ENCODE peak calls at places on chromosomes 1 and 21, in six cellular contexts. V is ovary, U is H1, C is tibial nerve, E is HepG2, P is A549. K is an unnamed sample.

GRCh38 chr1:91335607-91336006 is 69.0 kb downstream of the HFM1 start:
- DNase-seq in E (no peak), V (no peak), C (no peak), P (no peak), U (no peak), K (no peak)

GRCh38 chr1:61043010-61043820 is 39.1 kb upstream of the NFIA start:
- DNase-seq in P (peak), U (peak), E (peak), C (peak), V (peak), K (peak)

GRCh38 chr1:32014199-32014936 is 700 bp downstream of the KHDRBS1 start:
- DNase-seq in V (peak), P (peak), E (no peak), U (peak), C (peak), K (peak)

GRCh38 chr1:241156231-241156965 is 200.6 kb downstream of the RGS7 start:
- DNase-seq in P (peak), E (no peak), V (no peak), C (no peak), U (no peak), K (no peak)

GRCh38 chr1:234598974-234599616 is 10.9 kb downstream of the IRF2BP2 start:
- DNase-seq in E (no peak), V (no peak), U (no peak), P (no peak), C (peak), K (no peak)

GRCh38 chr1:55252942-55253589 is 37.9 kb upstream of the USP24 start:
- DNase-seq in E (no peak), U (no peak), V (no peak), C (no peak), P (no peak), K (no peak)

GRCh38 chr1:118204106-118204505 is 19.1 kb upstream of the SPAG17 start:
- DNase-seq in C (no peak), P (no peak), U (no peak), E (no peak), V (no peak), K (no peak)

GRCh38 chr21:44785620-44786344 is 15.8 kb downstream of the UBE2G2 start:
- DNase-seq in U (no peak), E (no peak), V (no peak), P (no peak), C (no peak), K (no peak)

GRCh38 chr1:76640092-76640491 is 227.2 kb upstream of the ST6GALNAC5 start:
- DNase-seq in E (no peak), P (no peak), C (no peak), V (no peak), U (no peak), K (no peak)

GRCh38 chr1:43439121-43439581 is 14.6 kb downstream of the HYI start:
- DNase-seq in P (no peak), U (no peak), V (peak), E (no peak), C (no peak), K (no peak)

GRCh38 chr1:232139444-232139843 is 490.5 kb downstream of the SIPA1L2 start:
- DNase-seq in E (no peak), V (no peak), U (no peak), C (no peak), P (no peak), K (no peak)

GRCh38 chr1:43893020-43893419 is 40.6 kb upstream of the ARTN start:
- DNase-seq in P (no peak), U (no peak), V (no peak), C (no peak), E (no peak), K (no peak)

GRCh38 chr1:154906621-154907081 is 29.9 kb downstream of the PMVK start:
- DNase-seq in P (peak), U (no peak), E (peak), V (no peak), C (no peak), K (no peak)

GRCh38 chr1:244834596-244835275 is 722 bp upstream of the COX20 start:
- DNase-seq in P (peak), C (peak), E (peak), V (no peak), U (no peak), K (no peak)

GRCh38 chr1:193957556-193958095 is 771.2 kb upstream of the B3GALT2 start:
- DNase-seq in P (no peak), U (no peak), V (no peak), E (no peak), C (no peak), K (no peak)

GRCh38 chr1:61839702-61840101 is 97.4 kb downstream of the PATJ start:
- DNase-seq in V (no peak), E (no peak), P (no peak), U (no peak), C (no peak), K (no peak)

GRCh38 chr21:25400427-25400826 is 206.9 kb downstream of the MRPL39 start:
- DNase-seq in E (no peak), P (no peak), V (no peak), U (no peak), C (no peak), K (no peak)

GRCh38 chr21:25398630-25399029 is 208.7 kb downstream of the MRPL39 start:
- DNase-seq in V (no peak), P (no peak), E (no peak), C (no peak), U (no peak), K (no peak)

DNA sequence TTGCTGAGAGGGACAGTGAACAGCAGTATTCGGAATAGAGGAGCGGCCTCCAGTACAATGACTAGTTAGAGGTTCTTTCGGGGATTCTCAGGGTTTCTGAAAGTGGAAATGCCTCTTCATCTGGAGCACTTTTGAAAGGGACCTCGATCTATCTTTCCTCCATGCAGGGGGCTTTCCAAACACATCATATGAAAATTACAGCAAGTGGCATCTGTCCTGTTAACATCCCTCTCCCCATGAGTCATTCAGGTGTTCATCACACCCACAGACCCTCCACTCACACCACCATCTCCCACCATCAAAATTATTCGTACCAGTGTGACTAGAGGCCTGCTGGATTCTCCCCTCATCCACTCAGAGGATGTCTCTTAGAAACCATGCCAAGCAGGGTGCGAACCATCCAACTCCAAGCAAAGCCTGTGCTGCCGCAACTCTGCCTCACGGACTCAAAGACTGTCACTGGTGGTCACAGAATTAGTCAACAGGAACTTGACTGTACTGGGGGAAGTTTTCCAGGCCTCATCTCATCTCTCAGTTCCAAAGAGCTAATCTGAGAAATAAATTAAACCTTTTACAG is 211.1 kb downstream of the MRPL39 start:
- DNase-seq in U (no peak), C (no peak), E (no peak), V (no peak), P (no peak), K (no peak)
- TF ChIP-seq POLR2A in U (no peak), C (no peak), E (no peak), V (no peak), P (no peak), K (no peak)

GRCh38 chr1:29121951-29122661 is 1.6 kb downstream of the TMEM200B start:
- DNase-seq in V (peak), C (no peak), U (peak), P (no peak), E (no peak), K (no peak)
- TF ChIP-seq EP300 in V (no peak), C (no peak), U (no peak), P (no peak), E (no peak), K (no peak)

GRCh38 chr1:28371011-28371378 is 1.5 kb downstream of the PHACTR4 start:
- DNase-seq in U (no peak), E (no peak), C (no peak), P (no peak), V (no peak), K (no peak)
- H3K4me3 ChIP-seq in U (peak), E (peak), C (no peak), P (peak), V (no peak), K (no peak)

GRCh38 chr1:77978969-77979838 is at the start of gene FUBP1:
- DNase-seq in E (peak), C (peak), U (peak), P (peak), V (peak), K (peak)
- TF ChIP-seq POLR2A in E (peak), C (peak), U (peak), P (peak), V (peak), K (peak)

GRCh38 chr1:150365945-150366344 is 2.0 kb downstream of the RPRD2 start:
- DNase-seq in P (no peak), C (no peak), V (no peak), E (no peak), U (no peak), K (no peak)

GRCh38 chr1:150364231-150365003 is 470 bp downstream of the RPRD2 start:
- DNase-seq in U (peak), C (peak), E (peak), P (peak), V (peak), K (peak)

GRCh38 chr1:150366416-150367296 is 2.7 kb downstream of the RPRD2 start:
- DNase-seq in E (no peak), P (no peak), U (no peak), C (no peak), V (no peak), K (no peak)

GRCh38 chr1:150363426-150364230 is at the start of gene RPRD2:
- DNase-seq in C (peak), P (peak), V (peak), E (peak), U (peak), K (peak)

GRCh38 chr1:150362721-150363425 is 1.1 kb upstream of the RPRD2 start:
- DNase-seq in V (peak), E (no peak), P (no peak), C (no peak), U (peak), K (no peak)
- TF ChIP-seq EP300 in V (peak), E (no peak), P (no peak), C (no peak), U (no peak), K (no peak)

GRCh38 chr1:156598731-156599432 is 2.4 kb downstream of the GPATCH4 start:
- DNase-seq in C (no peak), V (no peak), U (no peak), E (no peak), P (no peak), K (no peak)

GRCh38 chr1:156598125-156598524 is 3.2 kb downstream of the GPATCH4 start:
- DNase-seq in E (no peak), P (no peak), V (no peak), C (no peak), U (no peak), K (no peak)

GRCh38 chr1:156600733-156601121 is 552 bp downstream of the GPATCH4 start:
- DNase-seq in P (no peak), V (no peak), C (no peak), E (no peak), U (no peak), K (no peak)

GRCh38 chr1:156601122-156601830 is at the start of gene GPATCH4:
- DNase-seq in V (peak), C (peak), U (peak), P (peak), E (peak), K (peak)

GRCh38 chr1:156599811-156600210 is 1.5 kb downstream of the GPATCH4 start:
- DNase-seq in P (peak), U (no peak), E (peak), C (no peak), V (no peak), K (no peak)
- H3K4me3 ChIP-seq in P (peak), U (no peak), E (no peak), C (no peak), V (no peak), K (no peak)

DNA sequence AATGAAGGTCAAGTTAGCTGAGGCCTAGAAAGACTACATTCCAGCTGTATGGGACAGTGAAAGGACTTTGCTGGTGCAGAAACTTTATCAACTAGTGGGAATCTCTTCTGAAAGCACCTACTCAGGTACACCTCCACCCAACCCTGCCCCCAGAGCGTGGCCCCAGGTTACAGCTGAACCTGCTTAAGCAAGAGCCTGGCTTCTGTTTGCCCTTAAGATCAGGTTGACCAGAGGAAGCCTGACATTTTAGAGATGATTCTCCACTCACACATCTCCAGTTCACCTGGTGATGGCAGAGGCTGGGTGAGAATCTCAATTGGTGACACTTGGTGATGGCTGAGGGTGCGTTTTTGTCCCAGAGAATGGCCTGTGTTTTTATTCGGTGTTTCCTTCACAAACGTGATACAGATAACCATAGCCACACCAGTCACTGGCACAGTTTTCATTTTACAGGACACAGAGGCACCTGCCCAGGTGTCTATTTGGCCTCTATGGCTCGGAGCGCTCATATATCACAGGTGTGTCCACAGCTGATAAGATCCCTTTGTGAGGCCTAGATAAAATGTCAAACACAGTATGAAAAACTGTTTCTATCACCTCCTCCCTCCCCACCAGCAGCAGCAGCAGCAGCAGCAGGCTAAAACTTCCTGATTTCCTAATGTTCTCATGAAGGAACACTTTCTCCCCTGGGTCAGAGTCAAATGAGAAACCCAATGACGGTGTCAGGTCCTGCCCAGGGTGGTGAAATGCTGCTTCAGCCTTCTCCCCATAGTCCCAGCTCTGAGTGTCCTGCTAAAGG is 24.2 kb downstream of the ELAPOR1 start:
- DNase-seq in V (no peak), C (no peak), E (no peak), U (no peak), P (no peak), K (no peak)
- TF ChIP-seq POLR2A in V (no peak), C (no peak), E (no peak), U (no peak), P (no peak), K (no peak)

GRCh38 chr1:20530901-20531300 is 21.5 kb upstream of the FAM43B start:
- DNase-seq in E (no peak), P (peak), U (no peak), C (no peak), V (no peak), K (no peak)
- TF ChIP-seq EP300 in E (no peak), P (no peak), U (no peak), C (no peak), V (no peak), K (no peak)